ENCODE peak calls at places on chromosomes 7 and 10, in nine cellular contexts. Y is colonic mucosa, D is spleen, E is PC-9, P is WTC11, M is GM23338, X is psoas muscle, C is AG09309, V is A549. B is an unnamed sample.

GRCh38 chr7:114715907-114716306 is 206.0 kb upstream of the MDFIC start:
- DNase-seq in Y (no peak), D (no peak), E (no peak), P (no peak), M (no peak), X (no peak), C (no peak), V (no peak), B (no peak)

GRCh38 chr10:129758591-129759021 is 205.5 kb downstream of the EBF3 start:
- DNase-seq in Y (no peak), D (peak; percentile 66), E (no peak), P (peak; percentile 3), M (no peak), X (no peak), C (no peak), V (no peak), B (peak; percentile 66)

GRCh38 chr7:44634839-44635591 is 28.6 kb downstream of the OGDH start:
- DNase-seq in Y (peak; percentile 91), D (no peak), E (no peak), P (no peak), M (no peak), X (no peak), C (no peak), V (no peak), B (no peak)

GRCh38 chr7:129146237-129146979 is 1.9 kb downstream of the TSPAN33 start:
- DNase-seq in Y (no peak), D (no peak), E (no peak), P (no peak), M (no peak), X (no peak), C (no peak), V (no peak), B (no peak)

GRCh38 chr7:42237891-42238531 is 1.0 kb upstream of the GLI3 start:
- DNase-seq in Y (peak; percentile 70), D (no peak), E (no peak), P (peak; percentile 79), M (peak; percentile 85), X (peak; percentile 80), C (no peak), V (no peak), B (peak; percentile 90)

GRCh38 chr7:101856488-101857357 is 39.3 kb downstream of the CUX1 start:
- DNase-seq in Y (peak; percentile 97), D (peak; percentile 98), E (peak; percentile 91), P (peak; percentile 26), M (peak; percentile 59), X (peak; percentile 87), C (peak; percentile 35), V (peak; percentile 99), B (no peak)

GRCh38 chr7:28128608-28129007 is 52.0 kb downstream of the JAZF1 start:
- DNase-seq in Y (no peak), D (no peak), E (no peak), P (no peak), M (no peak), X (no peak), C (no peak), V (no peak), B (no peak)

GRCh38 chr7:32378991-32379390 is 111.2 kb downstream of the LSM5 start:
- DNase-seq in Y (no peak), D (no peak), E (no peak), P (no peak), M (peak; percentile 17), X (no peak), C (no peak), V (no peak), B (peak; percentile 51)

GRCh38 chr10:131744356-131744755 is 156.5 kb upstream of the PPP2R2D start:
- DNase-seq in Y (no peak), D (no peak), E (no peak), P (no peak), M (no peak), X (no peak), C (no peak), V (no peak), B (no peak)

GRCh38 chr7:23467281-23467680 is 3.0 kb downstream of the IGF2BP3 start:
- DNase-seq in Y (no peak), D (no peak), E (no peak), P (no peak), M (peak; percentile 50), X (no peak), C (no peak), V (no peak), B (no peak)

GRCh38 chr7:23467731-23468720 is 2.3 kb downstream of the IGF2BP3 start:
- DNase-seq in Y (no peak), D (peak; percentile 59), E (peak; percentile 69), P (peak; percentile 53), M (peak; percentile 81), X (no peak), C (no peak), V (no peak), B (no peak)

GRCh38 chr7:23458044-23458443 is 12.2 kb downstream of the IGF2BP3 start:
- DNase-seq in Y (no peak), D (no peak), E (no peak), P (no peak), M (no peak), X (no peak), C (no peak), V (no peak), B (no peak)

GRCh38 chr7:23468721-23469149 is 1.6 kb downstream of the IGF2BP3 start:
- DNase-seq in Y (no peak), D (peak; percentile 78), E (no peak), P (no peak), M (peak; percentile 31), X (no peak), C (no peak), V (no peak), B (no peak)

DNA sequence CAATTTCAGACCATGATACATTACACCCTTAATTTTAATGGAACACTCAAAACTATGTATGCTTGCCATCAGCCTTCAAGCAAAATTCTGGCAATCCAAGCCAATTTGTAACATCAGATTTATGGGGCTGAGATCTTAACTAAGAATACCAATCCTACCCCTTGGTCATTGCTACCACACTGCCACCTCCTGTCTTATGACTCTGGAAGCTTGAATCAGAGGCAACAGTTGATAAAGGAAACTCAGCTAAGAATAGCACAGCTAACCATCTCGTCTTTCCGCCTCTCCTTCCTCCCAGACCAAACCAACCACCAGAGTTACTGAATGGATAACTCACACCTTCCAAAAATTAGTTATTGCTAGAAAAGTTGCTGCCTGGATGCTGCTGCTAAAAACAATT is 7.4 kb downstream of the IGF2BP3 start:
- DNase-seq in Y (no peak), D (no peak), E (peak; percentile 56), P (no peak), M (peak; percentile 49), X (no peak), C (peak; percentile 29), V (no peak), B (no peak)
- TF ChIP-seq CTCF in Y (no peak), D (no peak), E (peak; percentile 42), P (no peak), M (no peak), X (peak; percentile 44), C (peak; percentile 65), V (peak; percentile 39), B (peak; percentile 56)

DNA sequence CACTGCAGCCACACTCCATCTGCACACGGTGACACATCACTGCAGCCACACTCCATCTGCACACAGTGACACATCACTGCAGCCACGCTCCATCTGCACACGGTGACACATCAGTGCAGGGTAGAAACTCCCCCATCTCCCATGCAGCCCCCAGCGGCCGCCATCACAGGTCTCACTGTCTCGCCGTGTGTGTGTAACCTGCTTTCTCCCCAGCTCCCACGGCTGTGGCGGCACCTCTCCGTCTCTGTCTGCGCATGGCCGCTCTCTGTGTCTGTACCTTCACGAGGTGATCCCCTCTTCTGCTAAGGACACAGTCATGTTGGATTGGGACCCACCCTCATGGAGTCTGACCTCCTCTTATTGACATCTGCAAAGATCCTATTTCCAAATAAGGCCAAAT is 527.4 kb downstream of the PTPRN2 start:
- DNase-seq in Y (no peak), D (peak; percentile 61), E (no peak), P (no peak), M (no peak), X (no peak), C (no peak), V (no peak), B (no peak)
- TF ChIP-seq CTCF in Y (no peak), D (no peak), E (no peak), P (no peak), M (no peak), X (no peak), C (no peak), V (no peak), B (no peak)

GRCh38 chr7:12062062-12062461 is 149.0 kb upstream of the TMEM106B start:
- DNase-seq in Y (no peak), D (no peak), E (no peak), P (peak; percentile 9), M (peak; percentile 62), X (no peak), C (no peak), V (no peak), B (no peak)

GRCh38 chr7:12066004-12066403 is 145.1 kb upstream of the TMEM106B start:
- DNase-seq in Y (no peak), D (no peak), E (peak; percentile 74), P (no peak), M (no peak), X (no peak), C (no peak), V (no peak), B (no peak)

GRCh38 chr7:12067156-12067831 is 143.8 kb upstream of the TMEM106B start:
- DNase-seq in Y (peak; percentile 72), D (no peak), E (no peak), P (peak; percentile 74), M (peak; percentile 89), X (no peak), C (peak; percentile 0), V (peak; percentile 28), B (no peak)

GRCh38 chr7:12066561-12066960 is 144.5 kb upstream of the TMEM106B start:
- DNase-seq in Y (no peak), D (no peak), E (peak; percentile 89), P (no peak), M (peak; percentile 1), X (no peak), C (no peak), V (no peak), B (no peak)

DNA sequence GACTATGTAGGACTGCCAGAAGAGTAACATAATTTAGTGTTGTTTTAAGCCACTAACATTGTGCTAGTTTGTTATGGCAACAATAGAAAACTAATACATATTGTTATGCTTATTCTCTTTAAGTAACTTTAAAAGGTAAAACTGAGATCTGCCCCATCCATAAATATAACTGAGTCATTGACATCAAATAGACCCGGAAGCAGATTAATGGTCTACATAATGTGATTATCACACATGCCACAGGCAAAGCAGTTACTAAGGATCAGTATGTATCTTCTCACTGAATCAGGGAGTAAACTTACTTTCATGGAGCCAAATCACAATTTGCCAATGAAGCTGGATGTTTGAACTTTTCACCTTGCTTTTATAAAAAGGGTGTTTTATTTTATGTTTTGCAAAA is 146.4 kb upstream of the TMEM106B start:
- DNase-seq in Y (no peak), D (no peak), E (no peak), P (no peak), M (no peak), X (no peak), C (no peak), V (no peak), B (no peak)
- TF ChIP-seq CTCF in Y (no peak), D (no peak), E (no peak), P (no peak), M (no peak), X (no peak), C (no peak), V (no peak), B (no peak)

DNA sequence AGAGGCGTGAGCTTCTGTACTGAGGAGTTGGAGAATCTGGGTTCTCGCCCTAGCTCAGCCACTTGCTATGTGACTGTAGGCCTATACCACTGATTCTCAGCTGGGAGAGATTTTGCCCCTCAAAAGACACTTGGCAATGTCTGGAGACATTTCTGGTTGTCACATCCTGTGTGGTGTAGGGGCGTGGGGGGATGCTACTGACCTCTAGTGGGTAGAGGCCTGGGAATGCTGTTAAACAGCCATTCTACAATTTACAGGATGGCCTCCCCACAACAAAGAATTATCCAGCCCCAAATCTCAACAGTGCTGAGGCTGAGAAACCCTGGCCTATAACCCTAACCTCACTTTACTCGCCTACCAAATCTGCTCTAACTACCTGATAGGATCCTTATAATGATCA is 58.8 kb upstream of the GAD2 start:
- DNase-seq in Y (no peak), D (no peak), E (no peak), P (peak; percentile 25), M (peak; percentile 45), X (no peak), C (no peak), V (no peak), B (no peak)
- TF ChIP-seq CTCF in Y (no peak), D (no peak), E (no peak), P (no peak), M (peak; percentile 41), X (no peak), C (no peak), V (no peak), B (no peak)

B was measured in osteocyte.